ENCODE peak calls at places on chromosomes 2 and 18, in ten cellular contexts. One of them, this sample, is unnamed.

GRCh38 chr2:55158111-55158814 is 73.8 kb downstream of the CLHC1 start:
- DNase-seq in GM13976: no peak
- DNase-seq in NB4: no peak
- DNase-seq in Panc1: no peak
- DNase-seq in upper lobe of right lung: no peak
- DNase-seq in cardiac fibroblast: no peak
- DNase-seq in dorsolateral prefrontal cortex: no peak
- DNase-seq in AG04449: no peak
- DNase-seq in neural crest cell: no peak
- DNase-seq in fibroblast of the aortic adventitia: no peak
- DNase-seq in this sample: no peak

GRCh38 chr2:217279130-217279529 is 419.3 kb upstream of the TNP1 start:
- DNase-seq in fibroblast of the aortic adventitia: peak; percentile 52
- DNase-seq in cardiac fibroblast: no peak
- DNase-seq in neural crest cell: no peak
- DNase-seq in GM13976: no peak
- DNase-seq in dorsolateral prefrontal cortex: no peak
- DNase-seq in Panc1: no peak
- DNase-seq in AG04449: no peak
- DNase-seq in NB4: peak; percentile 9
- DNase-seq in upper lobe of right lung: no peak
- DNase-seq in this sample: no peak

GRCh38 chr2:202814226-202814625 is 57.3 kb downstream of the ICA1L start:
- DNase-seq in cardiac fibroblast: no peak
- DNase-seq in neural crest cell: no peak
- DNase-seq in dorsolateral prefrontal cortex: no peak
- DNase-seq in NB4: no peak
- DNase-seq in upper lobe of right lung: no peak
- DNase-seq in GM13976: no peak
- DNase-seq in Panc1: no peak
- DNase-seq in fibroblast of the aortic adventitia: no peak
- DNase-seq in AG04449: no peak
- DNase-seq in this sample: no peak

GRCh38 chr2:155997538-155997937 is 335.0 kb downstream of the NR4A2 start:
- DNase-seq in Panc1: no peak
- DNase-seq in NB4: no peak
- DNase-seq in upper lobe of right lung: no peak
- DNase-seq in dorsolateral prefrontal cortex: no peak
- DNase-seq in neural crest cell: no peak
- DNase-seq in cardiac fibroblast: no peak
- DNase-seq in fibroblast of the aortic adventitia: no peak
- DNase-seq in GM13976: no peak
- DNase-seq in AG04449: no peak
- DNase-seq in this sample: no peak

GRCh38 chr2:135005753-135006152 is 41.5 kb downstream of the MAP3K19 start:
- DNase-seq in NB4: no peak
- DNase-seq in GM13976: no peak
- DNase-seq in cardiac fibroblast: no peak
- DNase-seq in fibroblast of the aortic adventitia: no peak
- DNase-seq in AG04449: no peak
- DNase-seq in neural crest cell: no peak
- DNase-seq in dorsolateral prefrontal cortex: no peak
- DNase-seq in upper lobe of right lung: no peak
- DNase-seq in Panc1: no peak
- DNase-seq in this sample: no peak

GRCh38 chr2:19312949-19313348 is 45.5 kb downstream of the OSR1 start:
- DNase-seq in upper lobe of right lung: no peak
- DNase-seq in GM13976: peak; percentile 14
- DNase-seq in cardiac fibroblast: peak; percentile 77
- DNase-seq in fibroblast of the aortic adventitia: peak; percentile 57
- DNase-seq in Panc1: peak; percentile 5
- DNase-seq in neural crest cell: no peak
- DNase-seq in NB4: peak; percentile 30
- DNase-seq in dorsolateral prefrontal cortex: no peak
- DNase-seq in AG04449: no peak
- DNase-seq in this sample: no peak

GRCh38 chr2:46183426-46183825 is 113.8 kb upstream of the EPAS1 start:
- DNase-seq in neural crest cell: no peak
- DNase-seq in NB4: no peak
- DNase-seq in upper lobe of right lung: no peak
- DNase-seq in dorsolateral prefrontal cortex: no peak
- DNase-seq in cardiac fibroblast: no peak
- DNase-seq in AG04449: no peak
- DNase-seq in GM13976: no peak
- DNase-seq in Panc1: no peak
- DNase-seq in fibroblast of the aortic adventitia: no peak
- DNase-seq in this sample: no peak

GRCh38 chr2:46179037-46179621 is 118.1 kb upstream of the EPAS1 start:
- DNase-seq in NB4: peak; percentile 78
- DNase-seq in neural crest cell: no peak
- DNase-seq in dorsolateral prefrontal cortex: no peak
- DNase-seq in GM13976: peak; percentile 52
- DNase-seq in AG04449: peak; percentile 94
- DNase-seq in cardiac fibroblast: peak; percentile 98
- DNase-seq in upper lobe of right lung: no peak
- DNase-seq in fibroblast of the aortic adventitia: peak; percentile 95
- DNase-seq in Panc1: no peak
- DNase-seq in this sample: peak; percentile 74

GRCh38 chr18:50738103-50738757 is 81.6 kb downstream of the MRO start:
- DNase-seq in GM13976: no peak
- DNase-seq in fibroblast of the aortic adventitia: no peak
- DNase-seq in neural crest cell: no peak
- DNase-seq in cardiac fibroblast: no peak
- DNase-seq in upper lobe of right lung: no peak
- DNase-seq in NB4: no peak
- DNase-seq in AG04449: no peak
- DNase-seq in Panc1: no peak
- DNase-seq in dorsolateral prefrontal cortex: no peak
- DNase-seq in this sample: no peak

DNA sequence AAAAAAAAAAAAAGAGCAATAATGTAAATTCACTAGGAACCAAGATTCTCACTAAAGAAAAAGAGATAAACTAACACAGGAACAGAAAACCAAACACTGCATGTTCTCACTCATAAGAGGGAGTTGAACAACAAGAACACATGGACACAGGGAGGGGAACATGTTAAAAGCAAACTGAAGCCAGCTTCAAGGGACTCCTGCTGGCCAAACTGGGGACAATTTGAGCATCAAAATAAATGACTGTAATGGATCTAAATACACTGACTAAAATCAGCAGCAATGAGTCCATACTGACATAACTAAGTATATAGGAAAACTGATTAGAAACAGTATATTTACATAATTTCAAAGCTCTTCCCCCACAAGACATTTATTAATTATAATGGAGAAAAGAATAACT is 73.0 kb downstream of the FARSB start:
- DNase-seq in cardiac fibroblast: no peak
- DNase-seq in fibroblast of the aortic adventitia: no peak
- DNase-seq in GM13976: no peak
- DNase-seq in upper lobe of right lung: no peak
- DNase-seq in dorsolateral prefrontal cortex: no peak
- DNase-seq in Panc1: no peak
- DNase-seq in NB4: peak; percentile 38
- DNase-seq in neural crest cell: no peak
- DNase-seq in AG04449: no peak
- DNase-seq in this sample: no peak
- TF ChIP-seq CTCF in cardiac fibroblast: peak; percentile 28
- TF ChIP-seq CTCF in fibroblast of the aortic adventitia: no peak
- TF ChIP-seq CTCF in GM13976: peak; percentile 15
- TF ChIP-seq CTCF in upper lobe of right lung: no peak
- TF ChIP-seq CTCF in dorsolateral prefrontal cortex: peak; percentile 11
- TF ChIP-seq CTCF in Panc1: peak; percentile 21
- TF ChIP-seq CTCF in NB4: peak; percentile 13
- TF ChIP-seq CTCF in neural crest cell: peak; percentile 55
- TF ChIP-seq CTCF in AG04449: peak; percentile 1
- TF ChIP-seq CTCF in this sample: no peak

DNA sequence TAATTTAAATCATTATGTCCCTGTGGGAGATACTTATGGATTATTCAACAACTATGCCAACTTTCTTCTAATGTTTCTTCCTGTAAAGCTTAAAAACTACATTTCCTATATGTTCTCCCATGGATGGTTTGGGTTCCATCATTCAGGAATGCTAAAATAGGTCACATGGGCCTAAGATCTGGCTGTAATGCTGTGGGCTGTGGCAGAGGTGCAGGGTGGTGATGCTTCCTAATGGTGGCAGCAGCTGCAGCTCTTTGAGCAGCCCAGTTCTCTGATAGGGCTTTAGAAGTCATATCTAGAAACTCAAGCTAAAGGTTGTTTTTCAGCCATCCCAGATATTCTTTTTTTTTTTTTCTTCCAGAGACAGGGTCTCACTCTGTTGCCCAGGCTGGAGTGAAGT is 266.1 kb downstream of the ZNF385B start:
- DNase-seq in cardiac fibroblast: no peak
- DNase-seq in dorsolateral prefrontal cortex: no peak
- DNase-seq in Panc1: no peak
- DNase-seq in neural crest cell: no peak
- DNase-seq in upper lobe of right lung: no peak
- DNase-seq in NB4: no peak
- DNase-seq in fibroblast of the aortic adventitia: no peak
- DNase-seq in GM13976: no peak
- DNase-seq in AG04449: no peak
- DNase-seq in this sample: no peak
- TF ChIP-seq CTCF in cardiac fibroblast: no peak
- TF ChIP-seq CTCF in dorsolateral prefrontal cortex: no peak
- TF ChIP-seq CTCF in Panc1: peak; percentile 5
- TF ChIP-seq CTCF in neural crest cell: no peak
- TF ChIP-seq CTCF in upper lobe of right lung: no peak
- TF ChIP-seq CTCF in NB4: no peak
- TF ChIP-seq CTCF in fibroblast of the aortic adventitia: no peak
- TF ChIP-seq CTCF in GM13976: no peak
- TF ChIP-seq CTCF in AG04449: no peak
- TF ChIP-seq CTCF in this sample: no peak

DNA sequence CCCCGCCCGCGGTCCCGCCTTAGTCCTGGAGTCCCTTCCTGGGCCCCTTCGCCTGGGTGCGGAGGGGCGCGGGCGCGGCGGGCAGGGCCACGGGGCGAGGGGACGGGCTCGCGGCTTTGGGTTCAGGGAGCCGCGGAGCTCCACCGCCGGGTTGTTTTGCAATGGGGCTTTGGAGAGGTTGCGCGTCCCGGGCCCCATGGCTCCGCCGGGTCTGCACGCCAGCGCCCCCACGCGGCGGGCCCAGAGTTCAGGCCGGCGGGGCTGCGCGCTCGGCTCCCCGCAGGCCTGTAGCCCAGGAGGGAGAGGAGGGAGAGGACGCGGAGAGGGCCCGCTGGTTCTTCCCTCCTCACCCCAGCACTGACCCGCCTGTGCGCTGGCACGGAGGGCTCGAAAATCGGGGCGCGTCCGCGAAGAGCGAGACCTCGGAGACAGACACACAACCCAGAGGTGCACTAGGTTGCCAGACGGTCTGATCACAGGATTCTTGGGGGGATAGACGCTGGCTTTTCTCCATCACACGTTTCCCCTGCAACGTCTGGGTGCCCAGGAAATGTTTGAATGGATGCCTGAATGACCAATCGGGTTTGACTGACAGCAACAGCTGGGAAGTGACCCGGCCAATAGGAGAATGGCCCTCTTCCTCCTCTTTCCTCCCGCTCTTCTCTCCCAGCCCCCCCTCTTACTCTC is 4.9 kb upstream of the SIX2 start:
- DNase-seq in AG04449: no peak
- DNase-seq in NB4: peak; percentile 78
- DNase-seq in GM13976: peak; percentile 77
- DNase-seq in cardiac fibroblast: peak; percentile 80
- DNase-seq in upper lobe of right lung: peak; percentile 81
- DNase-seq in dorsolateral prefrontal cortex: no peak
- DNase-seq in Panc1: no peak
- DNase-seq in fibroblast of the aortic adventitia: peak; percentile 65
- DNase-seq in neural crest cell: peak; percentile 61
- DNase-seq in this sample: peak; percentile 52
- TF ChIP-seq CTCF in AG04449: peak; percentile 70
- TF ChIP-seq CTCF in NB4: peak; percentile 70
- TF ChIP-seq CTCF in GM13976: peak; percentile 54
- TF ChIP-seq CTCF in cardiac fibroblast: peak; percentile 47
- TF ChIP-seq CTCF in upper lobe of right lung: peak; percentile 60
- TF ChIP-seq CTCF in dorsolateral prefrontal cortex: peak; percentile 57
- TF ChIP-seq CTCF in Panc1: peak; percentile 88
- TF ChIP-seq CTCF in fibroblast of the aortic adventitia: peak; percentile 58
- TF ChIP-seq CTCF in neural crest cell: peak; percentile 79
- TF ChIP-seq CTCF in this sample: peak; percentile 74

DNA sequence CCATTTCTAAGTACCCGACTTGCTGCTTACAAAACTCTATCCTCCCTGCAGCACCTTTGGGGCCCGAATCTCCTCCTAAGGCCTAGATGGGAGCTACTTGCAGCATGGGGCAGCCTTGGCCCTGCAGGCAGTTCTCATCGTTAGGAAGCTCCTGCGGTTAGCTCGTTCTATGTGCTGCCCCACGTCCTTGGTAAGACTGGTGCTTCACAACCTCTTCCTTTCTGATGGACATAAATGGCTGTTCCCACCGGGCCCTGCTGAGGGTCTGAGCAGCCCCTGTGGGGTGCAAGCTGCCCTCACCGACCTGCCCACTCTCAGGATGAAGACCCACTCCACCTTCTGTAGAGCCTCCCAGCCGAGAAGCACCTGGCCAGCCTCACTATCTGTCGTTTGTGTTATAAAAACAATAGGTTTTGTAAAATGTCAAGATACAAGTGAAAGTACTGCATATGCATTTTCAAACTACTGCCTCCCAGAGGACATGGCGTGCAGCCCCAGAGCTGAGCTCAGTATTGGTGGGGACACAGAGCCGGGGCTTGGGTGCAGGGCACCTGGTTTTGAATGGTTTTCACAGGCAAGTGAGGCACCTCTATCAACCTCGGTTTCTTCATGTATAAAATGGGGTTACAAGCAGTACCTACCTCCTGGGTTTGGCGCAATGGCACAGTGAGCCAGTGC is 19.4 kb downstream of the OTOF start:
- DNase-seq in fibroblast of the aortic adventitia: no peak
- DNase-seq in neural crest cell: no peak
- DNase-seq in upper lobe of right lung: no peak
- DNase-seq in AG04449: no peak
- DNase-seq in cardiac fibroblast: no peak
- DNase-seq in Panc1: no peak
- DNase-seq in GM13976: no peak
- DNase-seq in dorsolateral prefrontal cortex: no peak
- DNase-seq in NB4: no peak
- DNase-seq in this sample: no peak
- TF ChIP-seq CTCF in fibroblast of the aortic adventitia: no peak
- TF ChIP-seq CTCF in neural crest cell: no peak
- TF ChIP-seq CTCF in upper lobe of right lung: no peak
- TF ChIP-seq CTCF in AG04449: no peak
- TF ChIP-seq CTCF in cardiac fibroblast: no peak
- TF ChIP-seq CTCF in Panc1: no peak
- TF ChIP-seq CTCF in GM13976: no peak
- TF ChIP-seq CTCF in dorsolateral prefrontal cortex: no peak
- TF ChIP-seq CTCF in NB4: no peak
- TF ChIP-seq CTCF in this sample: no peak

GRCh38 chr2:70643715-70644114 is 90.1 kb upstream of the TGFA start:
- DNase-seq in dorsolateral prefrontal cortex: no peak
- DNase-seq in upper lobe of right lung: no peak
- DNase-seq in fibroblast of the aortic adventitia: no peak
- DNase-seq in NB4: peak; percentile 71
- DNase-seq in cardiac fibroblast: no peak
- DNase-seq in neural crest cell: no peak
- DNase-seq in AG04449: no peak
- DNase-seq in GM13976: peak; percentile 33
- DNase-seq in Panc1: no peak
- DNase-seq in this sample: peak; percentile 53
- TF ChIP-seq CTCF in dorsolateral prefrontal cortex: peak; percentile 23
- TF ChIP-seq CTCF in upper lobe of right lung: peak; percentile 29
- TF ChIP-seq CTCF in fibroblast of the aortic adventitia: peak; percentile 22
- TF ChIP-seq CTCF in NB4: peak; percentile 75
- TF ChIP-seq CTCF in cardiac fibroblast: peak; percentile 38
- TF ChIP-seq CTCF in neural crest cell: peak; percentile 53
- TF ChIP-seq CTCF in AG04449: no peak
- TF ChIP-seq CTCF in GM13976: no peak
- TF ChIP-seq CTCF in Panc1: peak; percentile 70
- TF ChIP-seq CTCF in this sample: peak; percentile 63